ENCODE peak calls at places on chromosomes 4 and X, in ten cellular contexts. X is testis, P is left ventricle myocardium inferior, G is neural crest cell, V is type B pancreatic cell, O is progenitor cell of endocrine pancreas, T is astrocyte of the spinal cord, D is brain microvascular endothelial cell, U is psoas muscle, B is IMR-90. M is an unnamed sample.

GRCh38 chr4:15936495-15936894 is 2.0 kb downstream of the FGFBP1 start:
- DNase-seq in G (no peak), P (no peak), T (no peak), X (no peak), B (no peak), V (no peak), U (no peak), O (no peak), D (no peak), M (no peak)

GRCh38 chr4:154911097-154911496 is 130.0 kb downstream of the RBM46 start:
- DNase-seq in G (no peak), X (peak; percentile 29), B (peak; percentile 2), D (no peak), O (no peak), U (no peak), P (no peak), T (no peak), V (no peak), M (peak; percentile 4)

GRCh38 chr4:77158487-77158861 is 1.5 kb downstream of the CCNG2 start:
- DNase-seq in U (peak; percentile 16), P (no peak), D (no peak), B (no peak), G (no peak), O (no peak), T (no peak), V (no peak), X (no peak), M (peak; percentile 30)

GRCh38 chr4:174490356-174490969 is 31.8 kb downstream of the HPGD start:
- DNase-seq in B (peak; percentile 0), U (no peak), D (peak; percentile 54), G (no peak), O (no peak), P (no peak), T (peak; percentile 68), V (no peak), X (no peak), M (peak; percentile 4)

GRCh38 chrX:134236690-134237362 is at the start of gene CCDC160:
- DNase-seq in U (peak; percentile 45), O (peak; percentile 64), V (peak; percentile 78), G (peak; percentile 73), P (peak; percentile 47), X (peak; percentile 68), B (no peak), T (peak; percentile 23), D (peak; percentile 8), M (no peak)

GRCh38 chr4:30776921-30777415 is 56.8 kb downstream of the PCDH7 start:
- DNase-seq in U (no peak), D (no peak), X (no peak), O (no peak), B (no peak), V (no peak), G (no peak), T (no peak), P (no peak), M (no peak)

GRCh38 chr4:132901224-132901623 is 247.9 kb upstream of the PCDH10 start:
- DNase-seq in T (no peak), D (no peak), V (no peak), O (no peak), X (no peak), U (no peak), P (no peak), B (no peak), G (no peak), M (no peak)

GRCh38 chrX:151754042-151754419 is 19.5 kb downstream of the CNGA2 start:
- DNase-seq in X (no peak), O (no peak), V (no peak), G (no peak), B (peak; percentile 8), T (peak; percentile 76), P (no peak), U (peak; percentile 23), D (peak; percentile 79), M (peak; percentile 82)

GRCh38 chr4:79964715-79965345 is 108.2 kb downstream of the ANTXR2 start:
- DNase-seq in D (no peak), B (no peak), T (peak; percentile 68), O (peak; percentile 25), U (no peak), V (peak; percentile 70), G (peak; percentile 34), P (no peak), X (peak; percentile 36), M (no peak)

GRCh38 chr4:105548483-105548882 is 3.9 kb upstream of the ARHGEF38 start:
- DNase-seq in U (no peak), X (no peak), G (no peak), B (no peak), D (peak; percentile 66), P (no peak), V (no peak), T (peak; percentile 20), O (no peak), M (no peak)

GRCh38 chr4:166680801-166681200 is 553.5 kb downstream of the SPOCK3 start:
- DNase-seq in B (no peak), D (no peak), P (no peak), U (no peak), O (no peak), X (no peak), T (no peak), V (no peak), G (no peak), M (no peak)

GRCh38 chr4:127249066-127249766 is 383.5 kb upstream of the INTU start:
- DNase-seq in P (no peak), X (no peak), O (no peak), T (peak; percentile 41), U (no peak), V (no peak), B (peak; percentile 54), G (no peak), D (peak; percentile 35), M (peak; percentile 32)

GRCh38 chr4:91990726-91991125 is 313.0 kb upstream of the GRID2 start:
- DNase-seq in D (no peak), T (no peak), V (no peak), O (no peak), G (no peak), U (no peak), B (no peak), P (no peak), X (no peak), M (no peak)

GRCh38 chr4:91984466-91984865 is 319.3 kb upstream of the GRID2 start:
- DNase-seq in D (no peak), G (no peak), O (no peak), B (no peak), P (no peak), T (no peak), V (no peak), X (no peak), U (no peak), M (no peak)

DNA sequence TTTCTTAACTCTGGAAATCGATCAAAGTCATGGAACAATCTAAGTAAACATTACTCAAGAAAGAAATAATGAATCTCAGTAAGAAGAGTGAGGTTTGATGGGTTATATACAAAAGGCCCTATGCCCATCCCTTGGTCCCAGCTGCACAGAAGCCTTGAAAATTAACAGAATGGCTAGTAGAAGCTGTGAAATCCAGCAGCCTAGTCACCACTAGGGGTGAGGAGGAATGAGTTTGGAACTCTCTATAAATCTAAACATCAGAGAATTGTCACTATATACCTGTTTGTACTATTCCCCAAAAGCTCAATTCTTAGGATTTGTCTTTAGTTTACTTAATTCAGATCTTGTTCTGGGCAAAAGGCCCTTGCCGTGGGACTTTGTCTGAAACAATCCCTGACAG is 313.9 kb upstream of the GRID2 start:
- DNase-seq in G (no peak), O (no peak), V (no peak), D (no peak), P (no peak), T (no peak), X (no peak), U (no peak), B (no peak), M (no peak)
- TF ChIP-seq CTCF in G (no peak), O (peak; percentile 32), V (no peak), D (no peak), P (no peak), T (no peak), X (no peak), U (no peak), B (no peak), M (no peak)

GRCh38 chrX:70132244-70132643 is 1.0 kb upstream of the IGBP1 start:
- DNase-seq in V (no peak), G (no peak), D (no peak), T (no peak), U (no peak), P (no peak), O (no peak), B (no peak), X (no peak), M (no peak)
- TF ChIP-seq CTCF in V (no peak), G (no peak), D (no peak), T (no peak), U (no peak), P (no peak), O (no peak), B (no peak), X (no peak), M (no peak)

GRCh38 chr4:104063341-104063740 is 343.6 kb upstream of the TACR3 start:
- DNase-seq in G (no peak), O (no peak), T (no peak), V (no peak), X (no peak), U (no peak), B (no peak), D (no peak), P (no peak), M (no peak)

GRCh38 chr4:104066533-104066932 is 346.7 kb upstream of the TACR3 start:
- DNase-seq in V (no peak), X (no peak), P (no peak), T (no peak), B (no peak), O (no peak), G (no peak), D (no peak), U (no peak), M (no peak)

DNA sequence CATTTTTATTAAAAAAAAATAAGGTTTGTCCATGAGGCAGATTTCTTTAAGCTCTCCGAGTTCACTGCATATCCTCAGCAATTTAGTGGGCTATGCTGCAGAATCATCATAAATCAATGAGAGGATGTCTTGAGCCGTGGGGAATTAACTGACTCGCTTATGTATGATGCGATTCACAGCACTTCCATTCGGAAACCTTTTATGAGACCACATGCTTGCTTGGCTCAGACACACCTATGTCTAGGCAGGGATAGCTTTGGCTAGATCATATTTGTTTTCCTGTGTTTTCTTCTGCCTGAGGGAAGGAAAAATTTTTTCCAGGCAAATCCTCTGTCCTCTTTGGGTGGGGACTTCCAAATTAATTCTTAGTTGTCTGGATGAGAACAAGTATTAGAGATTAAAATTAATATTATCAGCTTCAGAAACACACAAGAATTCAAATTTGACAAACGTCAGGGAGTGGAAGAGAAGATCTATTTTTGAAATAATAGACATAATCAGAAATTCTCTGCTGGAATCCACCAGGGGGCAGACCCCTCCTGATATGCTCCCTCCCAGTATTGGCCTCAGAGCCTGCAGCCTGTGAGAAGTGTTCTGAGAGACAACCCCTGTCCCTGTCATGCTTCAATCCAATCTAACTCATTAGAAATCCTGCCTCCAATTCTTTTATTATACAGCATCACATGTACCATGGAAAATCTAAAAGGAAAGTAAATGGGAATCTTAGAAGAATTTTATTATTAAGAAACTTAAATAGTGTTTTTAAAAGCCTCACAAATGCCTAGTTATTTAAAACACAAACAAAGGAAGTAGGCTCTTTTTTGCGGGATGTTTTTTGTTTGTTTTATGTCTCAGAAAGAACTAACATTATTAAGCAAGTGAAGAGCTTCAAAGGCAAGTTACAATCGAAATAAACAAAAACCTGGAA is 345.1 kb upstream of the TACR3 start:
- DNase-seq in X (peak; percentile 81), T (peak; percentile 53), V (no peak), G (peak; percentile 55), B (no peak), U (no peak), P (peak; percentile 15), O (peak; percentile 25), D (peak; percentile 12), M (no peak)
- TF ChIP-seq CTCF in X (peak; percentile 46), T (peak; percentile 55), V (peak; percentile 89), G (peak; percentile 86), B (no peak), U (peak; percentile 37), P (peak; percentile 61), O (peak; percentile 83), D (peak; percentile 75), M (no peak)

GRCh38 chrX:67604979-67605703 is 61.3 kb downstream of the AR start:
- DNase-seq in T (peak; percentile 90), V (no peak), O (no peak), B (peak; percentile 68), X (no peak), U (no peak), D (peak; percentile 80), P (no peak), G (no peak), M (peak; percentile 97)
- TF ChIP-seq CTCF in T (peak; percentile 10), V (no peak), O (no peak), B (no peak), X (no peak), U (peak; percentile 11), D (peak; percentile 38), P (peak; percentile 21), G (no peak), M (peak; percentile 44)

M was measured in AG10803.